ENCODE peak calls at places on chromosomes 1 and 21, in eight cellular contexts. R is H1, C is transverse colon, V is heart left ventricle, F is esophagus squamous epithelium, X is IMR-90, G is K562, S is spleen. E is an unnamed sample. For H3K36me3, the result is how much of the 10 kb centered on the place peaks cover.

GRCh38 chr1:205317311-205317917 is 4.1 kb downstream of the NUAK2 start:
- DNase-seq in C (peak), F (no peak), R (no peak), G (no peak), S (peak), V (peak), X (no peak), E (peak)

GRCh38 chr1:37158113-37158749 is 123.9 kb upstream of the GRIK3 start:
- DNase-seq in F (no peak), C (no peak), V (no peak), G (no peak), R (peak), S (no peak), X (no peak), E (no peak)

GRCh38 chr1:165645654-165646366 is 14.8 kb downstream of the MGST3 start:
- DNase-seq in S (no peak), C (peak), F (no peak), G (peak), V (no peak), R (no peak), X (no peak), E (no peak)

GRCh38 chr1:167987174-167987573 is 50.3 kb upstream of the MPC2 start:
- DNase-seq in V (no peak), X (peak), F (no peak), C (no peak), G (no peak), R (no peak), S (no peak), E (no peak)

GRCh38 chr1:36382231-36382630 is 3.5 kb downstream of the STK40 start:
- DNase-seq in C (no peak), V (no peak), S (peak), G (no peak), F (no peak), X (no peak), R (no peak), E (no peak)

GRCh38 chr1:159999204-159999603 is 32.6 kb downstream of the PIGM start:
- DNase-seq in X (no peak), V (no peak), G (no peak), C (no peak), F (no peak), S (no peak), R (no peak), E (no peak)

GRCh38 chr1:4086921-4087320 is 186.8 kb upstream of the C1orf174 start:
- DNase-seq in S (peak), V (no peak), G (no peak), F (no peak), R (no peak), X (no peak), C (no peak), E (no peak)

GRCh38 chr1:33410091-33410701 is 20.7 kb downstream of the PHC2 start:
- DNase-seq in C (no peak), S (no peak), R (no peak), F (no peak), X (peak), G (no peak), V (no peak), E (no peak)

GRCh38 chr1:41362749-41363631 is 1.8 kb downstream of the FOXO6 start:
- DNase-seq in S (peak), G (no peak), F (no peak), C (no peak), R (no peak), V (no peak), X (no peak), E (no peak)

GRCh38 chr21:46423546-46424061 is 35.1 kb upstream of the DIP2A start:
- DNase-seq in R (no peak), X (no peak), F (no peak), V (no peak), S (no peak), G (no peak), C (no peak), E (no peak)

GRCh38 chr1:67339623-67340343 is 32.1 kb downstream of the IL12RB2 start:
- DNase-seq in C (no peak), S (no peak), V (no peak), G (peak), X (peak), F (no peak), R (no peak), E (peak)

GRCh38 chr1:86993269-86993985 is 79.0 kb downstream of the HS2ST1 start:
- DNase-seq in R (no peak), X (no peak), S (no peak), V (no peak), C (no peak), F (no peak), G (peak), E (no peak)

GRCh38 chr1:211353562-211354212 is 27.1 kb downstream of the TRAF5 start:
- DNase-seq in F (no peak), X (no peak), G (no peak), V (no peak), R (no peak), S (no peak), C (no peak), E (no peak)

GRCh38 chr21:28240586-28240985 is 752.1 kb downstream of the LTN1 start:
- DNase-seq in C (no peak), F (no peak), G (no peak), R (no peak), X (peak), V (no peak), S (no peak), E (no peak)

GRCh38 chr1:95699274-95699953 is 465.4 kb downstream of the RWDD3 start:
- DNase-seq in S (no peak), R (no peak), G (no peak), X (no peak), F (no peak), C (no peak), V (no peak), E (no peak)

GRCh38 chr1:228488818-228489674 is 1.9 kb downstream of the RNF187 start:
- DNase-seq in V (no peak), F (no peak), G (no peak), X (no peak), S (no peak), R (no peak), C (no peak), E (no peak)

GRCh38 chr1:37186246-37186756 is 152.0 kb upstream of the GRIK3 start:
- DNase-seq in V (no peak), X (no peak), R (no peak), C (no peak), G (no peak), F (no peak), S (no peak), E (no peak)

GRCh38 chr1:167342846-167343245 is 122.2 kb downstream of the POU2F1 start:
- DNase-seq in R (no peak), F (no peak), X (no peak), S (no peak), C (no peak), G (no peak), V (no peak), E (no peak)

GRCh38 chr1:66207484-66207883 is 326.5 kb upstream of the SGIP1 start:
- DNase-seq in S (no peak), V (no peak), G (no peak), F (no peak), R (no peak), C (no peak), X (peak), E (no peak)

GRCh38 chr1:207853372-207853757 is 57.6 kb downstream of the CD34 start:
- DNase-seq in F (no peak), S (no peak), G (no peak), X (peak), R (no peak), C (no peak), V (no peak), E (no peak)

GRCh38 chr1:204285438-204286322 is 71.9 kb upstream of the GOLT1A start:
- DNase-seq in C (no peak), S (no peak), X (no peak), F (no peak), G (no peak), V (no peak), R (no peak), E (no peak)

GRCh38 chr1:6002714-6003501 is 10.7 kb upstream of the NPHP4 start:
- DNase-seq in G (no peak), X (no peak), F (no peak), C (no peak), R (peak), V (peak), S (peak), E (peak)

GRCh38 chr1:54464477-54465146 is 58.4 kb upstream of the SSBP3 start:
- DNase-seq in G (peak), X (peak), S (peak), C (no peak), V (no peak), R (peak), F (no peak), E (no peak)

GRCh38 chr1:65141918-65142317 is 6.1 kb upstream of the AK4 start:
- DNase-seq in V (no peak), R (no peak), F (no peak), G (no peak), C (no peak), S (no peak), X (no peak), E (no peak)

GRCh38 chr1:239909894-239910293 is 181.8 kb upstream of the FMN2 start:
- DNase-seq in R (no peak), S (peak), X (peak), C (peak), V (no peak), G (no peak), F (no peak), E (no peak)

GRCh38 chr1:204356997-204357396 is 2.7 kb downstream of the PLEKHA6 start:
- DNase-seq in S (no peak), G (no peak), V (no peak), R (no peak), C (no peak), X (peak), F (no peak), E (no peak)

GRCh38 chr21:16708431-16708830 is 804.4 kb upstream of the CXADR start:
- DNase-seq in G (no peak), V (no peak), R (no peak), X (peak), F (no peak), S (no peak), C (no peak), E (no peak)

GRCh38 chr1:230587056-230587455 is 55.2 kb upstream of the COG2 start:
- DNase-seq in G (no peak), X (no peak), S (no peak), V (no peak), C (no peak), F (no peak), R (no peak), E (no peak)

GRCh38 chr1:46517010-46517600 is 27.5 kb downstream of the DMBX1 start:
- DNase-seq in S (peak), R (peak), G (peak), F (no peak), V (peak), C (peak), X (no peak), E (no peak)

GRCh38 chr1:67342002-67342890 is 34.6 kb downstream of the IL12RB2 start:
- DNase-seq in R (peak), S (no peak), C (no peak), F (no peak), G (no peak), V (no peak), X (no peak), E (no peak)

GRCh38 chr1:185816460-185816859 is 82.3 kb downstream of the HMCN1 start:
- DNase-seq in R (no peak), G (no peak), F (no peak), C (no peak), S (no peak), X (peak), V (no peak), E (no peak)

GRCh38 chr1:5504364-5504740 is 487.9 kb downstream of the NPHP4 start:
- DNase-seq in C (no peak), S (no peak), R (no peak), G (no peak), F (no peak), V (no peak), X (no peak), E (no peak)

GRCh38 chr1:22231995-22232690 is 89.2 kb upstream of the WNT4 start:
- DNase-seq in G (no peak), F (no peak), X (no peak), V (no peak), R (no peak), S (no peak), C (no peak), E (no peak)

GRCh38 chr1:8410791-8411190 is 92.9 kb downstream of the SLC45A1 start:
- DNase-seq in F (no peak), C (no peak), S (no peak), V (no peak), R (no peak), X (peak), G (no peak), E (no peak)

GRCh38 chr1:8411803-8412182 is 93.9 kb downstream of the SLC45A1 start:
- DNase-seq in F (no peak), X (no peak), R (no peak), C (no peak), G (no peak), V (no peak), S (no peak), E (no peak)

GRCh38 chr1:8409666-8410065 is 91.8 kb downstream of the SLC45A1 start:
- DNase-seq in C (no peak), X (no peak), R (no peak), V (no peak), F (no peak), G (no peak), S (no peak), E (no peak)

GRCh38 chr1:8409107-8409506 is 91.2 kb downstream of the SLC45A1 start:
- DNase-seq in X (peak), S (no peak), V (no peak), F (no peak), R (no peak), C (peak), G (peak), E (no peak)

GRCh38 chr1:8412183-8412831 is 94.4 kb downstream of the SLC45A1 start:
- DNase-seq in G (no peak), C (peak), V (no peak), R (no peak), S (no peak), F (no peak), X (peak), E (peak)
- TF ChIP-seq POLR2A in G (no peak), C (no peak), V (no peak), R (no peak), S (no peak), F (no peak), X (no peak), E (peak)

DNA sequence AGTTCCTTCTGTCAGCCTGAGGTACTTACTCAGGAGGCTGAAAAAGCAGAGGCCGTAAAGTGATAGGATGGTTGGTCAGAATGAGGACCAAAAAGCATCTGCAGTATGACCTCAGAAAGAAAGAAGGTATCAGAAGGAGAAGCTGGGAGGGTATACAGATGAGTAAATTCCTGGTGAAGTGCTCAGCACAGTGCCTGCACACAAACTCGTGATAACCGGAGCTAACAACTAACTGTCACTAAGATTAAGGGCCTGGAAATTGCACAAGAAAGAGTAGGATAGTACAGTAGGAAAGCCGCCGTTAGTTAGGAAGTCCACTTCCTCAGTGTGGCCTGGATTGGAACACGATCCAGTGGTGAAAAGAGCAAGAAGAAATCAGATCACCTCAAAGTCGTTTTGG is 62.6 kb downstream of the VPS26C start:
- DNase-seq in F (no peak), S (no peak), C (no peak), G (no peak), X (peak), R (no peak), V (no peak), E (no peak)
- H3K36me3 ChIP-seq in F (under half), S (under half), C (under half), G (under half), X (under half), R (under half), V (under half), E (under half)

DNA sequence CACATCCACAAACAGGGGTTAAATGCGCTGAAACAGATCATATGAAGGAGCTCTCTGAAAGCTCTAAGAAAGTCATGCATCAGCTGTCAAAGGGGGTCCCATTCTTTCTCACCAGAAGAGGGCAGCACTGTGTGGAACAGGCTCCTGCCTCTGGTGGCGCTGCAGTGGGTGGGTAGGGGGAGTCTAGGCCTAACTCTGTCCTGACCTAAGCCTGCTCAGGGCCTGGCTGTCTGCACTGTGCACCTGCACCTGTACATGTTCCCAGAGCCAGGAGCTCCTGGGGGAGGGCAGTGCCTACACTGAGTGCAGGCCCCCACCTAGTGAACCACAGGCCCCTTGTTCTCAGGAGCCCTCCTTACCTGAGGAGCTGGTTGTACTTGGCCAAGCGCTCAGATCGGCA is 16.0 kb downstream of the ENO1 start:
- DNase-seq in X (no peak), G (peak), C (no peak), S (no peak), F (no peak), V (no peak), R (peak), E (no peak)
- TF ChIP-seq POLR2A in X (no peak), G (no peak), C (no peak), S (no peak), F (no peak), V (no peak), R (no peak), E (no peak)

GRCh38 chr1:244851546-244852231 is 12.7 kb downstream of the HNRNPU start:
- DNase-seq in R (no peak), S (no peak), X (no peak), C (no peak), G (no peak), F (no peak), V (no peak), E (peak)

GRCh38 chr1:244849189-244849866 is 13.9 kb downstream of the COX20 start:
- DNase-seq in S (no peak), F (no peak), G (no peak), R (no peak), C (no peak), V (no peak), X (no peak), E (no peak)

GRCh38 chr1:244852694-244853093 is 11.6 kb downstream of the HNRNPU start:
- DNase-seq in C (no peak), V (no peak), F (no peak), S (no peak), R (no peak), X (no peak), G (no peak), E (no peak)

GRCh38 chr1:244850099-244850852 is 14.1 kb downstream of the HNRNPU start:
- DNase-seq in F (no peak), C (no peak), X (no peak), V (no peak), G (no peak), S (no peak), R (no peak), E (no peak)

DNA sequence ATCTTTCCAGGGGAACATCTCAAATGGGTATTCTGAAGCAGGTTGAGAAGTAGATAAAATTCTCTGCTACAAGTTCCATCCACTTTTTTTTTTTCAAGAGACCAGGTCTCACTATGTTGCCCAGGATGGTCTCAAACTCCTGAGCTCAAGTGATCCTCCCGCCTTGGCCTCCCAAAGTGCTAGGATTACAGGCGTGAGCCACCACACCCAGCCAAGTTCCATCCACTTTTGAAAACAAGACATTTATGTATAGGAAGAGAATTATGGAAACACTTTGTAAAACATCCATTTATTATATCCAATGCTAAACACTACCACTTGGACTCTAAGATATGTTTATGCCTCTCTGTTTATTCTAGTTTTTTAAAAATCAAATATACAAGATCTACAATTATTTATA is 13.4 kb downstream of the HNRNPU start:
- DNase-seq in C (no peak), X (no peak), G (no peak), V (no peak), F (no peak), S (no peak), R (no peak), E (no peak)
- H3K36me3 ChIP-seq in C (under half), X (under half), G (half or more), V (half or more), F (under half), S (under half), R (under half), E (under half)

GRCh38 chr1:203275656-203276272 is 29.6 kb upstream of the BTG2 start:
- DNase-seq in F (no peak), G (no peak), V (no peak), X (no peak), R (no peak), S (peak), C (no peak), E (no peak)

GRCh38 chr1:203276408-203276807 is 28.9 kb upstream of the BTG2 start:
- DNase-seq in S (no peak), F (no peak), R (no peak), X (no peak), G (no peak), C (no peak), V (no peak), E (no peak)

GRCh38 chr1:203273869-203274602 is 31.3 kb upstream of the BTG2 start:
- DNase-seq in V (no peak), F (no peak), G (no peak), R (no peak), X (no peak), C (peak), S (peak), E (no peak)

GRCh38 chr1:203273206-203273868 is 32.0 kb upstream of the BTG2 start:
- DNase-seq in S (peak), R (peak), V (peak), F (peak), X (peak), G (peak), C (peak), E (peak)

DNA sequence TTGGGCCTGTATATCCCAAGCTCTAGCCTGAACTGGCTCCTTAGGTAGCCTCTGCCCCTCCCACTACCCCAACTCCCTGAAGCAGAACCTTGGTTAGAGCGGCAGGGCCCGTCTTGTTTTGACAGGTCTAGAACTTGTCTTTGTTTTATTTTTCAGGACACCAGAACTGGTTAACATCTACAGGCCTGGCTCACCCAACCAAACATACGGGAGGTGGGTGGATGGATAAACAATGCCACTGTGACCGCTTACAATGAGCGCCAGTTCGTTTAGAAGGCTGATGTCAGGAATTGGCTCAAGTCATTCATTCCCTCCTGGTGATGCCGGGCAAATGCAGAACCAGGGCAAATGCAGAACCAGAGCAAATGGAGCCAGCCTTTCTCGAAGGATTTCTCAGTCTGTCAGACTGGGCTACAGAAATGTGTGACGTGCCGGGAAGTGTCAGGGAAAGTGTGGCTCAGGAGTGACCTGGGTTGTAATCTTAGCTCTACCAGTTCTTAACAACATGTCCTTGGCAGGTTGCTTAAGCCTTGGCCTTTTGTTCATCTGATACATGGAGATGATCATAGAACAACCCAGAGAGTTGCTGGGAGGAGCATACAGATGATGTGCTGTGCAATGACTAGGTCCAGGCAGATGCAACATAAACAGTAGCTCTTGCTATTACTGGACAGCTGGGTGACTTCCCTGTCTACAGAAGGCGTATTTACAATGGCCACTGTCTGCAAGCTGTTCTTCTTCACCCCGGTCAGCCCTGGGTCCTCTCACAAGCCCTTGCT is 30.5 kb upstream of the BTG2 start:
- DNase-seq in X (peak), V (no peak), G (no peak), S (peak), R (no peak), C (no peak), F (no peak), E (no peak)
- TF ChIP-seq POLR2A in X (no peak), V (no peak), G (no peak), S (no peak), R (no peak), C (peak), F (no peak), E (no peak)